ENCODE peak calls at places on chromosome 7, in seven cellular contexts. I, L, Q, A, R, N and X are unnamed samples.

GRCh38 chr7:117816727-117817126 is 56.5 kb downstream of the CTTNBP2 start:
- DNase-seq in L (no peak), A (no peak), N (no peak), Q (no peak), R (no peak), I (no peak), X (no peak)

GRCh38 chr7:73896454-73896853 is 35.5 kb downstream of the TMEM270 start:
- DNase-seq in I (no peak), N (no peak), L (no peak), A (no peak), R (no peak), Q (no peak), X (no peak)

GRCh38 chr7:7103343-7104313 is 78.7 kb upstream of the C1GALT1 start:
- DNase-seq in I (no peak), Q (peak; percentile 48), N (peak; percentile 67), A (peak; percentile 7), R (peak; percentile 42), L (peak; percentile 61), X (peak; percentile 41)

GRCh38 chr7:159127691-159128642 is 16.7 kb downstream of the VIPR2 start:
- DNase-seq in Q (no peak), A (no peak), L (no peak), I (no peak), N (no peak), R (no peak), X (no peak)

GRCh38 chr7:94052398-94053180 is 48.4 kb upstream of the BET1 start:
- DNase-seq in L (no peak), N (no peak), R (no peak), I (no peak), Q (no peak), A (peak; percentile 27), X (no peak)

GRCh38 chr7:103343758-103344452 is 662 bp downstream of the DNAJC2 start:
- DNase-seq in R (no peak), I (no peak), Q (no peak), N (peak; percentile 19), L (peak; percentile 29), A (no peak), X (no peak)

GRCh38 chr7:66183700-66184099 is 21.4 kb upstream of the TPST1 start:
- DNase-seq in I (no peak), R (no peak), A (no peak), N (no peak), L (no peak), Q (no peak), X (no peak)

GRCh38 chr7:137399827-137400823 is 56.6 kb upstream of the PTN start:
- DNase-seq in I (no peak), A (no peak), N (no peak), L (no peak), Q (no peak), R (no peak), X (no peak)

GRCh38 chr7:148702876-148703670 is 4.4 kb downstream of the CUL1 start:
- DNase-seq in Q (no peak), I (no peak), R (no peak), A (no peak), L (no peak), N (no peak), X (no peak)

GRCh38 chr7:33157781-33158180 is 28.4 kb downstream of the BBS9 start:
- DNase-seq in R (no peak), N (no peak), I (no peak), L (no peak), Q (no peak), A (no peak), X (no peak)

GRCh38 chr7:77386165-77386824 is 29.9 kb downstream of the GSAP start:
- DNase-seq in I (no peak), Q (no peak), A (no peak), L (no peak), N (no peak), R (no peak), X (no peak)

GRCh38 chr7:148882668-148883232 is 1.3 kb downstream of the EZH2 start:
- DNase-seq in I (no peak), A (no peak), N (no peak), R (no peak), Q (no peak), L (no peak), X (no peak)

GRCh38 chr7:128902761-128903585 is 7.5 kb downstream of the KCP start:
- DNase-seq in N (peak; percentile 19), I (no peak), R (peak; percentile 84), Q (no peak), L (no peak), A (no peak), X (no peak)

GRCh38 chr7:95433129-95433528 is 1.7 kb downstream of the PON2 start:
- DNase-seq in L (no peak), Q (no peak), R (no peak), A (no peak), I (no peak), N (no peak), X (no peak)

GRCh38 chr7:32070406-32071360 is at the start of gene PDE1C:
- DNase-seq in R (no peak), I (no peak), Q (no peak), A (no peak), N (peak; percentile 25), L (no peak), X (no peak)

GRCh38 chr7:92276486-92276885 is 30.7 kb downstream of the ANKIB1 start:
- DNase-seq in R (no peak), L (no peak), I (no peak), Q (no peak), N (no peak), A (peak; percentile 51), X (no peak)

GRCh38 chr7:155257482-155258232 is 40.0 kb upstream of the INSIG1 start:
- DNase-seq in I (no peak), R (no peak), A (no peak), Q (no peak), L (no peak), N (peak; percentile 86), X (no peak)

GRCh38 chr7:28144266-28144665 is 36.3 kb downstream of the JAZF1 start:
- DNase-seq in I (no peak), A (no peak), Q (no peak), N (peak; percentile 70), L (no peak), R (no peak), X (no peak)

GRCh38 chr7:130150587-130150986 is 54.6 kb downstream of the TMEM209 start:
- DNase-seq in I (no peak), L (no peak), N (no peak), Q (no peak), A (no peak), R (no peak), X (no peak)
- TF ChIP-seq JUND in I (no peak), L (no peak), N (no peak), Q (no peak), A (no peak), R (no peak), X (no peak)

GRCh38 chr7:12493407-12493806 is 77.1 kb upstream of the SCIN start:
- DNase-seq in L (no peak), A (no peak), N (no peak), R (peak; percentile 12), I (no peak), Q (no peak), X (no peak)
- TF ChIP-seq JUND in L (no peak), A (no peak), N (no peak), R (no peak), I (no peak), Q (no peak), X (no peak)

GRCh38 chr7:35695628-35695888 is 623 bp upstream of the HERPUD2 start:
- DNase-seq in I (no peak), R (no peak), Q (no peak), N (peak; percentile 40), L (no peak), A (no peak), X (no peak)
- TF ChIP-seq JUND in I (no peak), R (no peak), Q (no peak), N (no peak), L (no peak), A (no peak), X (no peak)

DNA sequence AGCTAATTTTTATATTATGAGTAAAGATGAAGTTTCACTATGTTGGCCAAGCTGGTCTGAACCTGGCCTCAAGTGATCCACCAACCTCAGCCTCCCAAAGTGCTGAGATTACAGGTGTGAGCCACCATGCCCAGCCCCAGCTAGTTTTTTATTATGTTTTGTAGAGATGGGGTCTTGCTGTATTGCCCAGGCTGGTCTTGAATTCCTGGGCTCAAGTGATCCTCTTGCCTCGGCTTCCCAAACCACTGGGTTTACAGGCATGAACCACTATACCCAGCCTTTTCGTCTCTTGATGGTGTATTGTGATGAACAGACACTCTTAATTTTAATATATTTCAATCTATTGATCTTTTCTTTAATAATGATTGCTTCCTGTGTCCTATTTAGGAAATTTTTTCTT is 17.7 kb downstream of the RAB19 start:
- DNase-seq in Q (no peak), N (no peak), L (no peak), R (no peak), I (no peak), A (no peak), X (no peak)
- TF ChIP-seq JUND in Q (no peak), N (no peak), L (no peak), R (no peak), I (no peak), A (no peak), X (no peak)

GRCh38 chr7:4856336-4857056 is 5.3 kb downstream of the PAPOLB start:
- DNase-seq in Q (no peak), L (peak; percentile 25), R (no peak), A (no peak), N (peak; percentile 85), I (no peak), X (no peak)
- TF ChIP-seq JUND in Q (no peak), L (no peak), R (no peak), A (no peak), N (no peak), I (no peak), X (no peak)